ENCODE peak calls at places on chromosome 6, in five cellular contexts. One of them, this sample, is unnamed.
A peak's percentile ranks its signal among the peaks of the same experiment; 100 is the strongest.

GRCh38 chr6:49550413-49551125 is at the start of gene C6orf141:
- DNase-seq in uterus: no peak
- DNase-seq in Karpas-422: no peak
- DNase-seq in CD8-positive, alpha-beta memory T cell: no peak
- DNase-seq in CD4-positive, CD25-positive, alpha-beta regulatory T cell: no peak
- DNase-seq in this sample: peak; percentile 75

GRCh38 chr6:157964139-157964538 is 17.5 kb upstream of the SYNJ2 start:
- DNase-seq in uterus: no peak
- DNase-seq in Karpas-422: peak; percentile 19
- DNase-seq in CD8-positive, alpha-beta memory T cell: no peak
- DNase-seq in CD4-positive, CD25-positive, alpha-beta regulatory T cell: no peak
- DNase-seq in this sample: peak; percentile 29

GRCh38 chr6:76490456-76490855 is 418.0 kb upstream of the IMPG1 start:
- DNase-seq in uterus: no peak
- DNase-seq in Karpas-422: no peak
- DNase-seq in CD8-positive, alpha-beta memory T cell: no peak
- DNase-seq in CD4-positive, CD25-positive, alpha-beta regulatory T cell: no peak
- DNase-seq in this sample: no peak

GRCh38 chr6:131125431-131125830 is 9.8 kb upstream of the AKAP7 start:
- DNase-seq in uterus: no peak
- DNase-seq in Karpas-422: no peak
- DNase-seq in CD8-positive, alpha-beta memory T cell: no peak
- DNase-seq in CD4-positive, CD25-positive, alpha-beta regulatory T cell: no peak
- DNase-seq in this sample: peak; percentile 23

GRCh38 chr6:129635396-129636164 is 74.4 kb downstream of the ARHGAP18 start:
- DNase-seq in uterus: no peak
- DNase-seq in Karpas-422: no peak
- DNase-seq in CD8-positive, alpha-beta memory T cell: no peak
- DNase-seq in CD4-positive, CD25-positive, alpha-beta regulatory T cell: no peak
- DNase-seq in this sample: no peak

GRCh38 chr6:1191141-1191630 is 120.7 kb upstream of the FOXQ1 start:
- DNase-seq in uterus: no peak
- DNase-seq in Karpas-422: no peak
- DNase-seq in CD8-positive, alpha-beta memory T cell: no peak
- DNase-seq in CD4-positive, CD25-positive, alpha-beta regulatory T cell: no peak
- DNase-seq in this sample: no peak

GRCh38 chr6:157990321-157991066 is 8.8 kb downstream of the SYNJ2 start:
- DNase-seq in uterus: no peak
- DNase-seq in Karpas-422: no peak
- DNase-seq in CD8-positive, alpha-beta memory T cell: peak; percentile 55
- DNase-seq in CD4-positive, CD25-positive, alpha-beta regulatory T cell: no peak
- DNase-seq in this sample: no peak

GRCh38 chr6:162478191-162478642 is 249.3 kb downstream of the PRKN start:
- DNase-seq in uterus: no peak
- DNase-seq in Karpas-422: no peak
- DNase-seq in CD8-positive, alpha-beta memory T cell: no peak
- DNase-seq in CD4-positive, CD25-positive, alpha-beta regulatory T cell: no peak
- DNase-seq in this sample: no peak

GRCh38 chr6:163793584-163793983 is 379.1 kb downstream of the QKI start:
- DNase-seq in uterus: no peak
- DNase-seq in Karpas-422: no peak
- DNase-seq in CD8-positive, alpha-beta memory T cell: no peak
- DNase-seq in CD4-positive, CD25-positive, alpha-beta regulatory T cell: no peak
- DNase-seq in this sample: peak; percentile 87

GRCh38 chr6:37371158-37372083 is 17.6 kb downstream of the RNF8 start:
- DNase-seq in uterus: no peak
- DNase-seq in Karpas-422: no peak
- DNase-seq in CD8-positive, alpha-beta memory T cell: no peak
- DNase-seq in CD4-positive, CD25-positive, alpha-beta regulatory T cell: no peak
- DNase-seq in this sample: no peak

GRCh38 chr6:151209071-151209831 is 30.5 kb upstream of the AKAP12 start:
- DNase-seq in uterus: no peak
- DNase-seq in Karpas-422: no peak
- DNase-seq in CD8-positive, alpha-beta memory T cell: no peak
- DNase-seq in CD4-positive, CD25-positive, alpha-beta regulatory T cell: no peak
- DNase-seq in this sample: peak; percentile 72

GRCh38 chr6:157151989-157152388 is 171.3 kb downstream of the TMEM242 start:
- DNase-seq in uterus: no peak
- DNase-seq in Karpas-422: no peak
- DNase-seq in CD8-positive, alpha-beta memory T cell: no peak
- DNase-seq in CD4-positive, CD25-positive, alpha-beta regulatory T cell: no peak
- DNase-seq in this sample: no peak

GRCh38 chr6:836276-836853 is 143.4 kb upstream of the EXOC2 start:
- DNase-seq in uterus: no peak
- DNase-seq in Karpas-422: no peak
- DNase-seq in CD8-positive, alpha-beta memory T cell: no peak
- DNase-seq in CD4-positive, CD25-positive, alpha-beta regulatory T cell: no peak
- DNase-seq in this sample: peak; percentile 73

GRCh38 chr6:168098431-168098861 is 19.4 kb upstream of the FRMD1 start:
- DNase-seq in uterus: no peak
- DNase-seq in Karpas-422: no peak
- DNase-seq in CD8-positive, alpha-beta memory T cell: no peak
- DNase-seq in CD4-positive, CD25-positive, alpha-beta regulatory T cell: no peak
- DNase-seq in this sample: no peak
- H3K27me3 ChIP-seq in uterus: peaks cover 8% of the 10 kb centered on the region
- H3K27me3 ChIP-seq in Karpas-422: no peaks in the 10 kb centered on the region
- H3K27me3 ChIP-seq in CD8-positive, alpha-beta memory T cell: no peaks in the 10 kb centered on the region
- H3K27me3 ChIP-seq in CD4-positive, CD25-positive, alpha-beta regulatory T cell: no peaks in the 10 kb centered on the region
- H3K27me3 ChIP-seq in this sample: peaks cover 2% of the 10 kb centered on the region

GRCh38 chr6:30881987-30882763 is 2.1 kb upstream of the DDR1 start:
- DNase-seq in uterus: no peak
- DNase-seq in Karpas-422: no peak
- DNase-seq in CD8-positive, alpha-beta memory T cell: no peak
- DNase-seq in CD4-positive, CD25-positive, alpha-beta regulatory T cell: no peak
- DNase-seq in this sample: peak; percentile 77
- H3K4me3 ChIP-seq in uterus: no peak overlapping the region
- H3K4me3 ChIP-seq in Karpas-422: no peak overlapping the region
- H3K4me3 ChIP-seq in CD8-positive, alpha-beta memory T cell: no peak overlapping the region
- H3K4me3 ChIP-seq in CD4-positive, CD25-positive, alpha-beta regulatory T cell: no peak overlapping the region
- H3K4me3 ChIP-seq in this sample: peak overlapping the region; percentile 64

DNA sequence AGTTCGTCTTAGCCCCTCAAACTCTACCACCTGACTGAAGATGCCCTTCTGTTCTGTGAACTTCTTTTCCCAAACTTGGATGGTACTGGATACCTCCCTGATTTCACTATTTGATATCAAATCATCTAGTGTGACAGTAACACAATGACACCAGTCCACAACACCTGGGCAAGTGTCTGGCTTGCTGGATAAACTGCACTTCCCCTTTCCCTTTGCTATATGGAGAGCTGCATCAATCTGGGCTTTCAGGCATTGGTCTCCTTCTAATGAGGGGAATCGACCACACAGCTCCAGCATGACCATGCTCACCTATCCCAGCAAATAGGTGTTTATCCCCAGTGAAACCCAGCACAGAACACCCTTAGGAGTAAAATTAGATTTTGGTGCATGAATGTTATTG is 3.1 kb downstream of the F13A1 start:
- DNase-seq in uterus: no peak
- DNase-seq in Karpas-422: peak; percentile 54
- DNase-seq in CD8-positive, alpha-beta memory T cell: no peak
- DNase-seq in CD4-positive, CD25-positive, alpha-beta regulatory T cell: no peak
- DNase-seq in this sample: no peak
- H3K27me3 ChIP-seq in uterus: peaks cover 4% of the 10 kb centered on the region
- H3K27me3 ChIP-seq in Karpas-422: no peaks in the 10 kb centered on the region
- H3K27me3 ChIP-seq in CD8-positive, alpha-beta memory T cell: no peaks in the 10 kb centered on the region
- H3K27me3 ChIP-seq in CD4-positive, CD25-positive, alpha-beta regulatory T cell: peaks cover 14% of the 10 kb centered on the region
- H3K27me3 ChIP-seq in this sample: peaks cover 19% of the 10 kb centered on the region

GRCh38 chr6:109483744-109484075 is 691 bp upstream of the ZBTB24 start:
- DNase-seq in uterus: no peak
- DNase-seq in Karpas-422: no peak
- DNase-seq in CD8-positive, alpha-beta memory T cell: no peak
- DNase-seq in CD4-positive, CD25-positive, alpha-beta regulatory T cell: no peak
- DNase-seq in this sample: peak; percentile 33

GRCh38 chr6:109485536-109485935 is 2.5 kb upstream of the ZBTB24 start:
- DNase-seq in uterus: no peak
- DNase-seq in Karpas-422: no peak
- DNase-seq in CD8-positive, alpha-beta memory T cell: no peak
- DNase-seq in CD4-positive, CD25-positive, alpha-beta regulatory T cell: no peak
- DNase-seq in this sample: peak; percentile 61

GRCh38 chr6:109482913-109483743 is at the start of gene ZBTB24:
- DNase-seq in uterus: peak; percentile 93
- DNase-seq in Karpas-422: peak; percentile 97
- DNase-seq in CD8-positive, alpha-beta memory T cell: peak; percentile 88
- DNase-seq in CD4-positive, CD25-positive, alpha-beta regulatory T cell: peak; percentile 88
- DNase-seq in this sample: peak; percentile 63

GRCh38 chr6:109486068-109486467 is 3.0 kb upstream of the ZBTB24 start:
- DNase-seq in uterus: no peak
- DNase-seq in Karpas-422: no peak
- DNase-seq in CD8-positive, alpha-beta memory T cell: no peak
- DNase-seq in CD4-positive, CD25-positive, alpha-beta regulatory T cell: no peak
- DNase-seq in this sample: peak; percentile 94

GRCh38 chr6:109484161-109484560 is 1.1 kb upstream of the ZBTB24 start:
- DNase-seq in uterus: no peak
- DNase-seq in Karpas-422: no peak
- DNase-seq in CD8-positive, alpha-beta memory T cell: no peak
- DNase-seq in CD4-positive, CD25-positive, alpha-beta regulatory T cell: no peak
- DNase-seq in this sample: no peak
- H3K4me3 ChIP-seq in uterus: no peak overlapping the region
- H3K4me3 ChIP-seq in Karpas-422: peak overlapping the region; percentile 61
- H3K4me3 ChIP-seq in CD8-positive, alpha-beta memory T cell: no peak overlapping the region
- H3K4me3 ChIP-seq in CD4-positive, CD25-positive, alpha-beta regulatory T cell: peak overlapping the region; percentile 75
- H3K4me3 ChIP-seq in this sample: no peak overlapping the region

GRCh38 chr6:89197141-89197540 is 20.0 kb downstream of the GABRR1 start:
- DNase-seq in uterus: no peak
- DNase-seq in Karpas-422: no peak
- DNase-seq in CD8-positive, alpha-beta memory T cell: no peak
- DNase-seq in CD4-positive, CD25-positive, alpha-beta regulatory T cell: no peak
- DNase-seq in this sample: no peak
- H3K27me3 ChIP-seq in uterus: no peaks in the 10 kb centered on the region
- H3K27me3 ChIP-seq in Karpas-422: no peaks in the 10 kb centered on the region
- H3K27me3 ChIP-seq in CD8-positive, alpha-beta memory T cell: no peaks in the 10 kb centered on the region
- H3K27me3 ChIP-seq in CD4-positive, CD25-positive, alpha-beta regulatory T cell: peaks cover 2% of the 10 kb centered on the region
- H3K27me3 ChIP-seq in this sample: peaks cover 2% of the 10 kb centered on the region

GRCh38 chr6:166997348-166997747 is 1.8 kb upstream of the CEP43 start:
- DNase-seq in uterus: no peak
- DNase-seq in Karpas-422: no peak
- DNase-seq in CD8-positive, alpha-beta memory T cell: no peak
- DNase-seq in CD4-positive, CD25-positive, alpha-beta regulatory T cell: no peak
- DNase-seq in this sample: no peak
- H3K4me3 ChIP-seq in uterus: no peak overlapping the region
- H3K4me3 ChIP-seq in Karpas-422: peak overlapping the region; percentile 97
- H3K4me3 ChIP-seq in CD8-positive, alpha-beta memory T cell: peak overlapping the region; percentile 3
- H3K4me3 ChIP-seq in CD4-positive, CD25-positive, alpha-beta regulatory T cell: peak overlapping the region; percentile 73
- H3K4me3 ChIP-seq in this sample: peak overlapping the region; percentile 97

DNA sequence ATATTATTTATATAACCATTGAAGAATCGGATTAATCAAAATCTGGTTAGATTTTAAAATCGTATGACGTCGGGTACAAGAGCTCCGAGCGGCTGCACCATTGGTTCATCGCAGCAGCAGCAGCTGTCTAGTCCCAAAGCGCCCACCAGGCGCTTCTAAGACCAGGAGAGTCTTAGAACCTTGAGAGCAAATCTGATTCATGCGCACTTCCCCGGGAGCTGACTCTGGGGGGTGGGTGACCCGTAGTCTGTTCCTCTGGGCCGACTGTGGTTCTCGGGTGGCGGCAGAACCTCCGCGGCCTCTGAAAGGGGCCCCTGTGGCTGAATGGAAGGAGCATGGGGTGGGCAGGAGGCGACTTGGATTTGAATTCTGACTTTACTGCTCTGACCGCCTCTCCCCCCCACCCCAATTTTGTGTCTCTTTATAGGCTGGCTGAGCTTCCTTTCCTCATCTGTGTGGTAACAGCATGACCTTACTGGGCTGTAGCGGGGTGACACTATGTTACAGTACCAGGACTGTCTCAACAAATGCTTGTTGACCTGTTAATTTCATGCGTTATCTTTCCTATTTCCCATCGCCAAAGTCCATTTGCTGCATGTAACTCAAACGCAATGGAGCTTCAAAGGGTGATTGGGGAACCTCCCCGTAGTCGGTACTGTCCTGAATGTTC is 119.7 kb downstream of the RTN4IP1 start:
- DNase-seq in uterus: no peak
- DNase-seq in Karpas-422: peak; percentile 79
- DNase-seq in CD8-positive, alpha-beta memory T cell: peak; percentile 63
- DNase-seq in CD4-positive, CD25-positive, alpha-beta regulatory T cell: no peak
- DNase-seq in this sample: no peak
- H3K27me3 ChIP-seq in uterus: peaks cover 10% of the 10 kb centered on the region
- H3K27me3 ChIP-seq in Karpas-422: no peaks in the 10 kb centered on the region
- H3K27me3 ChIP-seq in CD8-positive, alpha-beta memory T cell: no peaks in the 10 kb centered on the region
- H3K27me3 ChIP-seq in CD4-positive, CD25-positive, alpha-beta regulatory T cell: no peaks in the 10 kb centered on the region
- H3K27me3 ChIP-seq in this sample: no peaks in the 10 kb centered on the region